ENCODE peak calls at places on chromosomes 11 and 22, in eight cellular contexts. M is AG04450, E is bronchial epithelial cell, N is glutamatergic neuron, C is colonic mucosa, I is spleen, H is gastrocnemius medialis, Q is psoas muscle. G is an unnamed sample.

GRCh38 chr11:123292647-123293046 is 97.6 kb upstream of the CLMP start:
- DNase-seq in Q (no peak), I (no peak), E (peak; percentile 45), N (no peak), H (no peak), M (no peak), C (no peak), G (no peak)

GRCh38 chr11:19294444-19294843 is 53.7 kb upstream of the E2F8 start:
- DNase-seq in Q (no peak), I (no peak), M (no peak), H (no peak), E (no peak), C (no peak), N (no peak), G (no peak)

GRCh38 chr11:117828641-117829368 is 4.3 kb upstream of the FXYD2 start:
- DNase-seq in H (no peak), N (peak; percentile 75), E (peak; percentile 69), M (peak; percentile 51), I (peak; percentile 84), Q (peak; percentile 76), C (peak; percentile 35), G (no peak)

GRCh38 chr11:61587951-61588695 is 7.2 kb upstream of the SYT7 start:
- DNase-seq in H (no peak), I (peak; percentile 83), E (peak; percentile 38), N (peak; percentile 60), M (no peak), C (peak; percentile 90), Q (peak; percentile 71), G (no peak)

GRCh38 chr11:76524461-76524860 is 79.6 kb downstream of the EMSY start:
- DNase-seq in H (no peak), Q (no peak), C (no peak), N (no peak), I (no peak), M (no peak), E (peak; percentile 69), G (no peak)

GRCh38 chr11:27701262-27702105 is 1.2 kb upstream of the BDNF start:
- DNase-seq in E (no peak), M (no peak), Q (peak; percentile 54), N (peak; percentile 27), H (no peak), C (peak; percentile 33), I (no peak), G (no peak)

GRCh38 chr22:40368016-40368415 is 2.4 kb upstream of the SGSM3 start:
- DNase-seq in Q (no peak), E (no peak), H (no peak), I (no peak), M (no peak), C (no peak), N (no peak), G (no peak)

GRCh38 chr11:44861829-44862545 is 88.7 kb downstream of the TP53I11 start:
- DNase-seq in H (peak; percentile 19), Q (peak; percentile 66), C (peak; percentile 54), I (peak; percentile 80), E (peak; percentile 96), M (peak; percentile 98), N (no peak), G (no peak)

GRCh38 chr11:65078786-65079342 is 5.0 kb downstream of the CDCA5 start:
- DNase-seq in C (no peak), Q (no peak), E (no peak), H (no peak), N (no peak), I (no peak), M (no peak), G (no peak)

GRCh38 chr11:128349650-128350296 is 237.6 kb downstream of the ETS1 start:
- DNase-seq in H (no peak), I (no peak), C (no peak), Q (no peak), M (no peak), E (no peak), N (no peak), G (no peak)

GRCh38 chr11:100719809-100720221 is 32.7 kb downstream of the ARHGAP42 start:
- DNase-seq in H (peak; percentile 50), E (peak; percentile 70), C (peak; percentile 28), I (no peak), N (no peak), Q (peak; percentile 62), M (no peak), G (peak; percentile 74)

GRCh38 chr11:119702261-119702591 is 26.8 kb downstream of the NECTIN1 start:
- DNase-seq in M (peak; percentile 7), C (no peak), H (no peak), N (peak; percentile 82), Q (no peak), E (no peak), I (no peak), G (no peak)

DNA sequence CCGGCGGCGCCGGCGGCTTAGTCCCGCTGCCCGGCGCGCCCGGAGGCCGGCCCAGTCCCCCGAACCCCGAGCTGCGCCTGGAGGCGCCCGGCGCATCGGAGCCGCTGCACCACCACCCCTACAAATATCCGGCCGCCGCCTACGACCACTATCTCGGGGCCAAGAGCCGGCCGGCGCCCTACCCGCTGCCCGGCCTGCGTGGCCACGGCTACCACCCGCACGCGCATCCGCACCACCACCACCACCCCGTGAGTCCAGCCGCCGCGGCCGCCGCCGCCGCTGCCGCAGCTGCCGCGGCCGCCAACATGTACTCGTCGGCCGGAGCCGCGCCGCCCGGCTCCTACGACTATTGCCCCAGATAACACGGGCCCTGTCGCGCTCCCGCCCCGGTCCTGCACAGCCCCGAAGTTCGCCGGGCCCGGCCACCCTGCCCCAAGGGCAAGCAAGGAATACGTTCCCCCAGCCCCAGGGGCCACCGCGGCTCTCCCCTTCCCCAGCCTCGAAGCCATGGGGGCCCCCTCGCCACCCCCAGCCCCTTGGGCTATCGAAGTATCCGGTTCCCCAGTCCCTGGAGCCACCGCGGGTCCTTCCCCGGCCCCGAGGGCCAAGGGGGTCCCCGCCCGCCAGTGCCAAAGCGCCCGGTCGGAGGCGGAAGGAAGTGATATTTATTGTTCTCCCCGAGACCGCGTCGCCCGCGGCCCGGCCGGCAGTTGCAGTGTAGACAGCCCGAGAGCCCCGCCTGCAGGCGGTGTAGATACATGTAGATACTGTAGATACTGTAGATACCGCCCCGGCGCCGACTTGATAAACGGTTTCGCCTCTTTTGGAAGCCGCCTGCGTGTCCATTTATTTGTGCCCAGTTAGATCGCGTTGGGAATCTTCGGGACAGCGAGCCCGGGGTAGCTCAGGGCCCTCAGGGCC is 6.2 kb downstream of the TBX1 start:
- DNase-seq in C (peak; percentile 60), E (peak; percentile 20), H (peak; percentile 23), M (no peak), I (peak; percentile 91), N (peak; percentile 33), Q (peak; percentile 76), G (no peak)
- TF ChIP-seq CTCF in C (no peak), E (peak; percentile 33), H (peak; percentile 48), M (peak; percentile 24), I (peak; percentile 43), N (no peak), Q (no peak), G (no peak)

DNA sequence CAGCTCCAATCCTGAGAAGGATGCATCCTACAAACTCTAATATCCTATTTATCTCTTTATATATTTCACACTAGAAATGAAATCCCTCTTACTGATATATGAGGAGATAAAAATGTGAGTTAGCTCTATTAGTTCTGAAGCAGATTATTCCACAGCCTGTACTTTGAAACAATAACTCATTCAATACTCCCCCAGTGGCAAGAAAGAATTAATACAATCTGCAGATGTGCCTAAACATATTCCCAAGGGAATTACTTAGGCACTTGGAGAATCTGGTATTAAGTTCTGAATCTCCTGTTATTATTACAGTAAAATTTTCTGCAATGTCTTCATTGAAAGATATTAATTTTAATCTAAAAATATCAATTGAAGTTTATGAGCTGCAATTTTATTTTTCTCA is 59.4 kb downstream of the DDI1 start:
- DNase-seq in I (no peak), C (no peak), M (no peak), N (no peak), H (no peak), Q (no peak), E (no peak), G (no peak)
- TF ChIP-seq CTCF in I (no peak), C (no peak), M (no peak), N (peak; percentile 38), H (no peak), Q (no peak), E (no peak), G (no peak)

DNA sequence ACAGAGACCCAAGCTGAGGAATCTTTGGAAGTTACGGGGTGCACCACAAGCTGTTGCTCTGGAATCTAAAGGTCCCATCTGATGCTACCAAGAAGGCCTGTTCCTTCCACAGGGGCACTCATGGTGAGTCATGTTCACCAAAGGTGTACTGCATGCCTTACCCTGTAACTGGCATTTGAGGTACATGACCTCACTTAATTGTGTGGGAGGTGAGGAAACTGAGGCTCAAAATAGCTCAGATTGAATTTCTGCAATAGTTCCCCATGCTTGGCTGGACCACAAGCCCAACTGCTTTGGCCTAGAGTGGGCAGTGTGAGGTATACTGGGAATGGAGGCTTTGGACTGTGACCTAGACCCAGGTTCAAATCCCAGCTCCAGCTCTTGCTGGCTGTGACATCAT is 8.2 kb downstream of the MTFP1 start:
- DNase-seq in N (no peak), C (no peak), M (no peak), H (no peak), I (no peak), Q (no peak), E (peak; percentile 52), G (no peak)
- TF ChIP-seq CTCF in N (no peak), C (no peak), M (no peak), H (no peak), I (no peak), Q (no peak), E (no peak), G (no peak)

GRCh38 chr11:73359930-73360742 is 16.1 kb upstream of the RELT start:
- DNase-seq in M (no peak), C (no peak), N (peak; percentile 76), H (no peak), I (no peak), Q (peak; percentile 83), E (no peak), G (peak; percentile 18)
- TF ChIP-seq CTCF in M (peak; percentile 61), C (no peak), N (peak; percentile 59), H (no peak), I (no peak), Q (peak; percentile 54), E (peak; percentile 40), G (peak; percentile 60)

GRCh38 chr11:33889821-33890378 is 2.0 kb downstream of the LMO2 start:
- DNase-seq in H (no peak), Q (no peak), E (no peak), I (no peak), N (no peak), C (no peak), M (no peak), G (no peak)
- TF ChIP-seq CTCF in H (no peak), Q (no peak), E (no peak), I (no peak), N (no peak), C (no peak), M (no peak), G (no peak)

DNA sequence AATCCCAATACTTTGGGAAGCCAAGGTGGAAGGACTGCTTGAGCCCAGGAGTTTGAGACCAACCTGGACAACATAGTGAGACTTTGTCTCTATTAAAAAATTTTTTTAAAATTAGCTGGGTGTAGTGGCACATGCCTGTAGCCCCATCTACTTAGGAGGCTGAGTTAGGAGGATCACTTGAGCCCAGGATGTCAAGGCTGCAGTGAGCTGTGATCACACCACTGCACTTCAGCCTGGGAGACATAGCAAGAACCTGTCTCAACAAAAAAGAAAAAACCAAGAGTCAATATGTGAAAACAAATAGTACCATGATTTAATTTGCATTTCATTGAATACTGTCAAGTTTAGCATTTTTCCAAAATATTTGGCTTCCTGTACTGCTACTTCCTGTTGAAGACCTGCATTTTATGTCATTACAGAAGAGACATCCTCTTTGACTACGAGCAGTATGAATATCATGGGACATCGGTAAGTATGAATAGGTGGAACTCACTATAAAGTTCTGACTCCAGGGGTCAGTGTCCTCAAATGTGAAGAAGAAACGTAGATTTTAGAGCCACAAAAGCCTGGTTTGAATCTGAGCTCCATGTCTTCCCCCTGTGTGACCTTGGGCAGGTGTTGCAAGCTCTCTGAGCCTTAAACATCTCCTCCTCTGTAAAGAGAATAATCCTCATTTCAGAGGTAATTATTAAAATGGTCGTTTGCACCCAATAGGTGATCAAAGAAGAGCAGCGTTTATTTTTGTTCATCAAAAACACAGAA is 16.0 kb downstream of the CDC45 start:
- DNase-seq in Q (no peak), M (no peak), E (peak; percentile 52), I (no peak), N (no peak), C (no peak), H (no peak), G (no peak)
- TF ChIP-seq CTCF in Q (peak; percentile 33), M (peak; percentile 38), E (peak; percentile 40), I (peak; percentile 34), N (no peak), C (no peak), H (peak; percentile 10), G (peak; percentile 28)